ENCODE peak calls at places on chromosomes 7 and 10, in four cellular contexts. K, R, E and V are unnamed samples.
A peak's percentile ranks its signal among the peaks of the same experiment; 100 is the strongest.

GRCh38 chr10:3566627-3567026 is 218.4 kb downstream of the KLF6 start:
- DNase-seq in K (no peak), R (no peak), E (no peak), V (no peak)

GRCh38 chr7:129354428-129355157 is 79.6 kb upstream of the STRIP2 start:
- DNase-seq in K (no peak), R (no peak), E (no peak), V (no peak)

GRCh38 chr7:100951172-100951571 is 1.8 kb downstream of the MUC3A start:
- DNase-seq in K (no peak), R (no peak), E (no peak), V (no peak)

GRCh38 chr7:105972276-105972675 is 9.2 kb downstream of the CDHR3 start:
- DNase-seq in K (no peak), R (no peak), E (no peak), V (no peak)

GRCh38 chr10:60032723-60033122 is 126.4 kb upstream of the CCDC6 start:
- DNase-seq in K (peak; percentile 78), R (peak; percentile 11), E (peak; percentile 5), V (no peak)

GRCh38 chr7:24820730-24821044 is 63.4 kb upstream of the GSDME start:
- DNase-seq in K (no peak), R (no peak), E (no peak), V (no peak)

GRCh38 chr7:27952393-27953290 is 212.7 kb downstream of the TAX1BP1 start:
- DNase-seq in K (no peak), R (no peak), E (no peak), V (no peak)

GRCh38 chr10:66925896-66926719 is at the start of gene LRRTM3:
- DNase-seq in K (peak; percentile 37), R (peak; percentile 47), E (peak; percentile 67), V (no peak)

GRCh38 chr10:79038841-79039201 is 29.9 kb upstream of the ZMIZ1 start:
- DNase-seq in K (no peak), R (no peak), E (no peak), V (peak; percentile 47)

GRCh38 chr7:91325731-91326130 is 61.5 kb downstream of the FZD1 start:
- DNase-seq in K (no peak), R (no peak), E (no peak), V (no peak)

GRCh38 chr10:102522874-102523249 is 19.1 kb downstream of the SUFU start:
- DNase-seq in K (no peak), R (no peak), E (no peak), V (peak; percentile 1)

GRCh38 chr7:7183061-7183832 is 903 bp downstream of the C1GALT1 start:
- DNase-seq in K (peak; percentile 74), R (peak; percentile 84), E (peak; percentile 51), V (peak; percentile 94)

GRCh38 chr7:87234949-87235348 is 15.4 kb upstream of the TMEM243 start:
- DNase-seq in K (no peak), R (no peak), E (no peak), V (no peak)

GRCh38 chr10:13668126-13668525 is 81.4 kb downstream of the PRPF18 start:
- DNase-seq in K (no peak), R (no peak), E (peak; percentile 41), V (no peak)

GRCh38 chr10:70492786-70493659 is 14.5 kb downstream of the PALD1 start:
- DNase-seq in K (no peak), R (peak; percentile 60), E (peak; percentile 30), V (peak; percentile 83)

GRCh38 chr10:60937784-60938654 is 6.0 kb downstream of the RHOBTB1 start:
- DNase-seq in K (no peak), R (no peak), E (no peak), V (no peak)

GRCh38 chr10:74165530-74165901 is 14.5 kb downstream of the ADK start:
- DNase-seq in K (no peak), R (no peak), E (no peak), V (no peak)

GRCh38 chr7:126436213-126436868 is 816.4 kb downstream of the GRM8 start:
- DNase-seq in K (no peak), R (no peak), E (no peak), V (no peak)

GRCh38 chr10:71998840-71999194 is 34.6 kb downstream of the CHST3 start:
- DNase-seq in K (peak; percentile 58), R (no peak), E (peak; percentile 31), V (peak; percentile 85)

GRCh38 chr7:4836206-4836661 is 25.6 kb downstream of the PAPOLB start:
- DNase-seq in K (no peak), R (no peak), E (no peak), V (peak; percentile 70)

GRCh38 chr10:5812283-5813090 is 747 bp downstream of the GDI2 start:
- DNase-seq in K (peak; percentile 52), R (peak; percentile 73), E (peak; percentile 53), V (peak; percentile 93)

GRCh38 chr10:28036587-28036986 is 37.7 kb upstream of the ODAD2 start:
- DNase-seq in K (no peak), R (no peak), E (no peak), V (no peak)

GRCh38 chr7:23955145-23955544 is 245.1 kb downstream of the STK31 start:
- DNase-seq in K (no peak), R (no peak), E (no peak), V (no peak)

GRCh38 chr10:46255696-46256355 is 31.0 kb upstream of the ANTXRL start:
- DNase-seq in K (peak; percentile 76), R (no peak), E (peak; percentile 48), V (peak; percentile 86)

GRCh38 chr10:71774916-71775702 is 1.8 kb upstream of the VSIR start:
- DNase-seq in K (no peak), R (no peak), E (peak; percentile 22), V (peak; percentile 90)

GRCh38 chr7:69349291-69349690 is 249.0 kb upstream of the AUTS2 start:
- DNase-seq in K (no peak), R (no peak), E (no peak), V (no peak)

GRCh38 chr10:13453896-13454295 is 74.9 kb downstream of the BEND7 start:
- DNase-seq in K (no peak), R (no peak), E (no peak), V (no peak)

GRCh38 chr10:1662361-1663025 is 74.8 kb downstream of the ADARB2 start:
- DNase-seq in K (no peak), R (peak; percentile 65), E (no peak), V (peak; percentile 77)

GRCh38 chr10:83476211-83476610 is 663.1 kb upstream of the GHITM start:
- DNase-seq in K (no peak), R (no peak), E (no peak), V (no peak)

GRCh38 chr7:148735967-148736366 is 37.3 kb downstream of the CUL1 start:
- DNase-seq in K (no peak), R (no peak), E (no peak), V (no peak)

GRCh38 chr7:79452495-79453265 is 787 bp downstream of the MAGI2 start:
- DNase-seq in K (peak; percentile 20), R (no peak), E (peak; percentile 39), V (peak; percentile 65)